ENCODE peak calls at places on chromosomes 3 and 15, in six cellular contexts. Z is H9, P is IMR-90, Q is H1, R is mesenchymal stem cell, I is trophoblast cell. U is an unnamed sample.

GRCh38 chr15:100781061-100781960 is 98.3 kb upstream of the ALDH1A3 start:
- DNase-seq in R (no peak), Q (peak), P (no peak), Z (no peak), I (no peak), U (no peak)

GRCh38 chr15:74504418-74504817 is 36.6 kb upstream of the ARID3B start:
- DNase-seq in Z (no peak), R (peak), I (no peak), P (peak), Q (no peak), U (no peak)

GRCh38 chr15:69298697-69299441 is at the start of gene PAQR5:
- DNase-seq in Z (peak), R (peak), Q (peak), I (no peak), P (no peak), U (no peak)

GRCh38 chr15:52104532-52105004 is 8.0 kb downstream of the BCL2L10 start:
- DNase-seq in Q (no peak), I (no peak), R (no peak), P (no peak), Z (no peak), U (no peak)

GRCh38 chr3:156761713-156762575 is 64.2 kb upstream of the LEKR1 start:
- DNase-seq in R (peak), Z (no peak), Q (no peak), P (peak), I (no peak), U (no peak)

GRCh38 chr3:140244893-140245292 is 309.9 kb downstream of the CLSTN2 start:
- DNase-seq in Q (no peak), Z (no peak), P (no peak), R (no peak), I (no peak), U (no peak)

GRCh38 chr3:53259427-53260259 is 3.8 kb upstream of the TKT start:
- DNase-seq in R (no peak), Q (no peak), P (no peak), I (no peak), Z (no peak), U (no peak)

GRCh38 chr3:133476971-133477375 is 77.1 kb downstream of the BFSP2 start:
- DNase-seq in I (no peak), P (no peak), Q (no peak), R (no peak), Z (no peak), U (no peak)

GRCh38 chr15:40925495-40925862 is 3.7 kb upstream of the DLL4 start:
- DNase-seq in Q (no peak), P (no peak), R (no peak), Z (no peak), I (no peak), U (no peak)

GRCh38 chr3:129564981-129565644 is 22.1 kb downstream of the H1-8 start:
- DNase-seq in P (no peak), Q (no peak), R (no peak), Z (no peak), I (no peak), U (no peak)

GRCh38 chr3:184240384-184241140 is 8.2 kb downstream of the ALG3 start:
- DNase-seq in R (peak), I (no peak), Z (no peak), P (peak), Q (peak), U (no peak)

GRCh38 chr3:194019766-194020165 is 116.2 kb upstream of the HES1 start:
- DNase-seq in R (no peak), P (no peak), Z (no peak), Q (no peak), I (no peak), U (no peak)

GRCh38 chr3:155886915-155887314 is 16.5 kb downstream of the GMPS start:
- DNase-seq in Q (no peak), R (no peak), I (no peak), P (no peak), Z (no peak), U (no peak)

GRCh38 chr3:179000144-179000543 is 71.5 kb downstream of the ZMAT3 start:
- DNase-seq in P (peak), R (no peak), Z (no peak), I (no peak), Q (no peak), U (no peak)

GRCh38 chr3:179000659-179001058 is 71.0 kb downstream of the ZMAT3 start:
- DNase-seq in P (no peak), Q (no peak), R (no peak), I (no peak), Z (no peak), U (no peak)

GRCh38 chr3:179005213-179005612 is 66.4 kb downstream of the ZMAT3 start:
- DNase-seq in I (no peak), R (no peak), P (no peak), Q (no peak), Z (no peak), U (no peak)

GRCh38 chr3:179005706-179006105 is 65.9 kb downstream of the ZMAT3 start:
- DNase-seq in Z (no peak), Q (no peak), P (no peak), R (no peak), I (no peak), U (no peak)
- H2AFZ ChIP-seq in Z (no peak), Q (no peak), P (no peak), R (no peak), I (no peak), U (no peak)

GRCh38 chr15:71899665-71900064 is 89.3 kb downstream of the NR2E3 start:
- DNase-seq in I (no peak), P (no peak), R (no peak), Z (no peak), Q (no peak), U (no peak)
- H2BK5ac ChIP-seq in I (no peak), P (no peak), R (no peak), Z (no peak), Q (no peak), U (no peak)

GRCh38 chr3:2793987-2794386 is 316.2 kb downstream of the IL5RA start:
- DNase-seq in R (no peak), I (no peak), Z (no peak), P (no peak), Q (no peak), U (no peak)
- H2AFZ ChIP-seq in R (no peak), I (no peak), Z (no peak), P (no peak), Q (no peak), U (peak)

DNA sequence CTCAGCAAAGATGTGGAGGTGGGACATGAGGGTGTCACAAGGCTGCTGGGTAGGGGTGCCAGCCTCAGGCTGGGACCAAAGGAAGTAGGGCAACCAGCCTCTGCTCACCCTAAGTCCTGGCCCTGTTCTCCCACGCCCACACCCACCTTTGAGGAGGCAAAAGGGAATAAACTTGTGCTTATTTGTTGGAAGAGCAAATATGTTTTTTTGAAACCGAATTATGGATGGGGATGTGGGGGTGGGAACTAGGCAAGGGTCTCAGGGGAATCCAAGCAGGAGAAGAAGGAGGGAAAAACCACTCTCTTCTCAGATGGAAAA is 10.4 kb downstream of the BHLHE40 start:
- DNase-seq in P (no peak), R (no peak), Z (no peak), Q (no peak), I (no peak), U (no peak)
- H2BK5ac ChIP-seq in P (peak), R (no peak), Z (no peak), Q (no peak), I (no peak), U (no peak)

GRCh38 chr3:192918275-192918588 is 576 bp upstream of the MB21D2 start:
- DNase-seq in P (no peak), Z (no peak), R (no peak), Q (no peak), I (no peak), U (no peak)
- H2AFZ ChIP-seq in P (peak), Z (no peak), R (peak), Q (no peak), I (peak), U (peak)

DNA sequence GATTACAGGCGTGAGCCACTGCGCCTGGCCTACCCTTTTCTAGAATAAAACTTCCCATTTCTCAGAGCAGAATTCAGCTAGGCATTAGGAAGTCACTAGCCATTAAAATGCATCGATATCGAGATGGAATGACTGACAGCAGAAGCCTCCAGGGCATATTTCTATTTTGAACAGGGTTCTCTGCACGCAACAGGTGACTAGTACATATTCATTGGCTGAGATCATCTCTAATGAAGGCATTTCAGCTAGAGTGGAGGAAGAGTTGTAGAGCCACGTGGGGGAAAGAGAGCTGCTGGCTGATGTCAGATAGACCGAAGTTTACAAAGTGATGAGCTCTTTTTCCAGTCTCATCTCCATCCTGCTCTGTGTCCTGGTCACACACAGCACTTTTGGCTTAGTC is 7.5 kb downstream of the TMEM40 start:
- DNase-seq in Z (no peak), Q (no peak), I (peak), P (peak), R (peak), U (no peak)
- H2BK5ac ChIP-seq in Z (no peak), Q (no peak), I (no peak), P (no peak), R (no peak), U (no peak)